ENCODE peak calls at places on chromosomes 5 and 9, in eight cellular contexts. One of them, this sample, is unnamed.

GRCh38 chr9:73118898-73119554 is 32.6 kb upstream of the ANXA1 start:
- DNase-seq in naive thymus-derived CD4-positive, alpha-beta T cell: no peak
- DNase-seq in stimulated activated CD8-positive, alpha-beta memory T cell treated with anti-CD3 and anti-CD28 coated beads, Interleukin-4, amount 100 ng/mL, for 4 hours: no peak
- DNase-seq in coronary artery: no peak
- DNase-seq in activated CD4-positive, alpha-beta T cell treated with anti-CD3 and anti-CD28 coated beads, Interleukin-2, amount 50 U/mL, for 1 hour: no peak
- DNase-seq in iris pigment epithelial cell: peak
- DNase-seq in left lung: no peak
- DNase-seq in mammary epithelial cell: peak
- DNase-seq in this sample: peak

GRCh38 chr9:343773-344172 is 129.1 kb downstream of the DOCK8 start:
- DNase-seq in naive thymus-derived CD4-positive, alpha-beta T cell: no peak
- DNase-seq in stimulated activated CD8-positive, alpha-beta memory T cell treated with anti-CD3 and anti-CD28 coated beads, Interleukin-4, amount 100 ng/mL, for 4 hours: no peak
- DNase-seq in coronary artery: no peak
- DNase-seq in activated CD4-positive, alpha-beta T cell treated with anti-CD3 and anti-CD28 coated beads, Interleukin-2, amount 50 U/mL, for 1 hour: no peak
- DNase-seq in iris pigment epithelial cell: no peak
- DNase-seq in left lung: no peak
- DNase-seq in mammary epithelial cell: peak
- DNase-seq in this sample: no peak

GRCh38 chr5:149135536-149136201 is 5.6 kb upstream of the ABLIM3 start:
- DNase-seq in naive thymus-derived CD4-positive, alpha-beta T cell: no peak
- DNase-seq in stimulated activated CD8-positive, alpha-beta memory T cell treated with anti-CD3 and anti-CD28 coated beads, Interleukin-4, amount 100 ng/mL, for 4 hours: no peak
- DNase-seq in coronary artery: no peak
- DNase-seq in activated CD4-positive, alpha-beta T cell treated with anti-CD3 and anti-CD28 coated beads, Interleukin-2, amount 50 U/mL, for 1 hour: no peak
- DNase-seq in iris pigment epithelial cell: peak
- DNase-seq in left lung: no peak
- DNase-seq in mammary epithelial cell: peak
- DNase-seq in this sample: peak

GRCh38 chr5:57989378-57989777 is 470.5 kb downstream of the PLK2 start:
- DNase-seq in naive thymus-derived CD4-positive, alpha-beta T cell: no peak
- DNase-seq in stimulated activated CD8-positive, alpha-beta memory T cell treated with anti-CD3 and anti-CD28 coated beads, Interleukin-4, amount 100 ng/mL, for 4 hours: no peak
- DNase-seq in coronary artery: no peak
- DNase-seq in activated CD4-positive, alpha-beta T cell treated with anti-CD3 and anti-CD28 coated beads, Interleukin-2, amount 50 U/mL, for 1 hour: no peak
- DNase-seq in iris pigment epithelial cell: peak
- DNase-seq in left lung: no peak
- DNase-seq in mammary epithelial cell: peak
- DNase-seq in this sample: peak

GRCh38 chr9:131395027-131395744 is 1.3 kb downstream of the PRRC2B start:
- DNase-seq in naive thymus-derived CD4-positive, alpha-beta T cell: peak
- DNase-seq in stimulated activated CD8-positive, alpha-beta memory T cell treated with anti-CD3 and anti-CD28 coated beads, Interleukin-4, amount 100 ng/mL, for 4 hours: peak
- DNase-seq in coronary artery: no peak
- DNase-seq in activated CD4-positive, alpha-beta T cell treated with anti-CD3 and anti-CD28 coated beads, Interleukin-2, amount 50 U/mL, for 1 hour: peak
- DNase-seq in iris pigment epithelial cell: no peak
- DNase-seq in left lung: peak
- DNase-seq in mammary epithelial cell: peak
- DNase-seq in this sample: peak

GRCh38 chr9:124629600-124629999 is 122.4 kb upstream of the NR5A1 start:
- DNase-seq in naive thymus-derived CD4-positive, alpha-beta T cell: no peak
- DNase-seq in stimulated activated CD8-positive, alpha-beta memory T cell treated with anti-CD3 and anti-CD28 coated beads, Interleukin-4, amount 100 ng/mL, for 4 hours: no peak
- DNase-seq in coronary artery: no peak
- DNase-seq in activated CD4-positive, alpha-beta T cell treated with anti-CD3 and anti-CD28 coated beads, Interleukin-2, amount 50 U/mL, for 1 hour: no peak
- DNase-seq in iris pigment epithelial cell: peak
- DNase-seq in left lung: no peak
- DNase-seq in mammary epithelial cell: peak
- DNase-seq in this sample: peak

GRCh38 chr9:91644433-91644832 is 220.8 kb upstream of the NFIL3 start:
- DNase-seq in naive thymus-derived CD4-positive, alpha-beta T cell: no peak
- DNase-seq in stimulated activated CD8-positive, alpha-beta memory T cell treated with anti-CD3 and anti-CD28 coated beads, Interleukin-4, amount 100 ng/mL, for 4 hours: no peak
- DNase-seq in coronary artery: no peak
- DNase-seq in activated CD4-positive, alpha-beta T cell treated with anti-CD3 and anti-CD28 coated beads, Interleukin-2, amount 50 U/mL, for 1 hour: no peak
- DNase-seq in iris pigment epithelial cell: no peak
- DNase-seq in left lung: no peak
- DNase-seq in mammary epithelial cell: no peak
- DNase-seq in this sample: no peak

GRCh38 chr9:4102078-4102477 is 197.8 kb downstream of the GLIS3 start:
- DNase-seq in naive thymus-derived CD4-positive, alpha-beta T cell: no peak
- DNase-seq in stimulated activated CD8-positive, alpha-beta memory T cell treated with anti-CD3 and anti-CD28 coated beads, Interleukin-4, amount 100 ng/mL, for 4 hours: no peak
- DNase-seq in coronary artery: no peak
- DNase-seq in activated CD4-positive, alpha-beta T cell treated with anti-CD3 and anti-CD28 coated beads, Interleukin-2, amount 50 U/mL, for 1 hour: no peak
- DNase-seq in iris pigment epithelial cell: peak
- DNase-seq in left lung: no peak
- DNase-seq in mammary epithelial cell: no peak
- DNase-seq in this sample: no peak

GRCh38 chr5:84382363-84383295 is 2.1 kb downstream of the EDIL3 start:
- DNase-seq in naive thymus-derived CD4-positive, alpha-beta T cell: no peak
- DNase-seq in stimulated activated CD8-positive, alpha-beta memory T cell treated with anti-CD3 and anti-CD28 coated beads, Interleukin-4, amount 100 ng/mL, for 4 hours: no peak
- DNase-seq in coronary artery: peak
- DNase-seq in activated CD4-positive, alpha-beta T cell treated with anti-CD3 and anti-CD28 coated beads, Interleukin-2, amount 50 U/mL, for 1 hour: no peak
- DNase-seq in iris pigment epithelial cell: peak
- DNase-seq in left lung: peak
- DNase-seq in mammary epithelial cell: peak
- DNase-seq in this sample: peak

GRCh38 chr5:42992035-42992570 is 48.0 kb downstream of the ANXA2R start:
- DNase-seq in naive thymus-derived CD4-positive, alpha-beta T cell: peak
- DNase-seq in stimulated activated CD8-positive, alpha-beta memory T cell treated with anti-CD3 and anti-CD28 coated beads, Interleukin-4, amount 100 ng/mL, for 4 hours: peak
- DNase-seq in coronary artery: peak
- DNase-seq in activated CD4-positive, alpha-beta T cell treated with anti-CD3 and anti-CD28 coated beads, Interleukin-2, amount 50 U/mL, for 1 hour: peak
- DNase-seq in iris pigment epithelial cell: peak
- DNase-seq in left lung: peak
- DNase-seq in mammary epithelial cell: peak
- DNase-seq in this sample: peak